ENCODE peak calls at places on chromosomes 3 and 15, in seven cellular contexts. One of them, this sample, is unnamed.

GRCh38 chr3:172512363-172512762 is 10.9 kb downstream of the TNFSF10 start:
- DNase-seq in Caco-2: no peak
- DNase-seq in uterus: no peak
- DNase-seq in choroid plexus epithelial cell: peak
- DNase-seq in transverse colon: peak
- DNase-seq in heart right ventricle: peak
- DNase-seq in foreskin fibroblast: no peak
- DNase-seq in this sample: no peak

GRCh38 chr15:66004618-66005262 is 135.4 kb downstream of the RAB11A start:
- DNase-seq in Caco-2: peak
- DNase-seq in uterus: no peak
- DNase-seq in choroid plexus epithelial cell: peak
- DNase-seq in transverse colon: no peak
- DNase-seq in heart right ventricle: peak
- DNase-seq in foreskin fibroblast: peak
- DNase-seq in this sample: no peak

GRCh38 chr3:121462565-121462964 is 83.2 kb downstream of the POLQ start:
- DNase-seq in Caco-2: no peak
- DNase-seq in uterus: no peak
- DNase-seq in choroid plexus epithelial cell: no peak
- DNase-seq in transverse colon: no peak
- DNase-seq in heart right ventricle: no peak
- DNase-seq in foreskin fibroblast: no peak
- DNase-seq in this sample: no peak

GRCh38 chr3:72380193-72380592 is 468.1 kb downstream of the SHQ1 start:
- DNase-seq in Caco-2: no peak
- DNase-seq in uterus: no peak
- DNase-seq in choroid plexus epithelial cell: peak
- DNase-seq in transverse colon: no peak
- DNase-seq in heart right ventricle: no peak
- DNase-seq in foreskin fibroblast: peak
- DNase-seq in this sample: no peak

GRCh38 chr15:47331796-47332480 is 385.4 kb upstream of the SEMA6D start:
- DNase-seq in Caco-2: no peak
- DNase-seq in uterus: no peak
- DNase-seq in choroid plexus epithelial cell: peak
- DNase-seq in transverse colon: no peak
- DNase-seq in heart right ventricle: no peak
- DNase-seq in foreskin fibroblast: peak
- DNase-seq in this sample: peak

GRCh38 chr3:147797095-147797494 is 387.9 kb downstream of the ZIC1 start:
- DNase-seq in Caco-2: no peak
- DNase-seq in uterus: no peak
- DNase-seq in choroid plexus epithelial cell: no peak
- DNase-seq in transverse colon: no peak
- DNase-seq in heart right ventricle: no peak
- DNase-seq in foreskin fibroblast: no peak
- DNase-seq in this sample: no peak

GRCh38 chr15:31499953-31500808 is 173.5 kb downstream of the KLF13 start:
- DNase-seq in Caco-2: no peak
- DNase-seq in uterus: no peak
- DNase-seq in choroid plexus epithelial cell: no peak
- DNase-seq in transverse colon: no peak
- DNase-seq in heart right ventricle: no peak
- DNase-seq in foreskin fibroblast: peak
- DNase-seq in this sample: no peak

GRCh38 chr15:68012911-68013310 is 41.2 kb upstream of the PIAS1 start:
- DNase-seq in Caco-2: peak
- DNase-seq in uterus: no peak
- DNase-seq in choroid plexus epithelial cell: no peak
- DNase-seq in transverse colon: no peak
- DNase-seq in heart right ventricle: no peak
- DNase-seq in foreskin fibroblast: no peak
- DNase-seq in this sample: no peak

GRCh38 chr15:33111051-33111451 is 83.5 kb downstream of the FMN1 start:
- DNase-seq in Caco-2: no peak
- DNase-seq in uterus: no peak
- DNase-seq in choroid plexus epithelial cell: peak
- DNase-seq in transverse colon: no peak
- DNase-seq in heart right ventricle: no peak
- DNase-seq in foreskin fibroblast: peak
- DNase-seq in this sample: no peak

GRCh38 chr15:51076898-51077564 is 17.7 kb downstream of the TNFAIP8L3 start:
- DNase-seq in Caco-2: no peak
- DNase-seq in uterus: peak
- DNase-seq in choroid plexus epithelial cell: peak
- DNase-seq in transverse colon: peak
- DNase-seq in heart right ventricle: peak
- DNase-seq in foreskin fibroblast: peak
- DNase-seq in this sample: no peak

GRCh38 chr3:66971891-66972551 is 26.1 kb upstream of the KBTBD8 start:
- DNase-seq in Caco-2: peak
- DNase-seq in uterus: peak
- DNase-seq in choroid plexus epithelial cell: peak
- DNase-seq in transverse colon: peak
- DNase-seq in heart right ventricle: peak
- DNase-seq in foreskin fibroblast: peak
- DNase-seq in this sample: peak

GRCh38 chr3:133237380-133237779 is 162.5 kb upstream of the BFSP2 start:
- DNase-seq in Caco-2: no peak
- DNase-seq in uterus: no peak
- DNase-seq in choroid plexus epithelial cell: peak
- DNase-seq in transverse colon: no peak
- DNase-seq in heart right ventricle: no peak
- DNase-seq in foreskin fibroblast: no peak
- DNase-seq in this sample: no peak

GRCh38 chr3:72340476-72341379 is 507.5 kb downstream of the SHQ1 start:
- DNase-seq in Caco-2: no peak
- DNase-seq in uterus: peak
- DNase-seq in choroid plexus epithelial cell: peak
- DNase-seq in transverse colon: no peak
- DNase-seq in heart right ventricle: no peak
- DNase-seq in foreskin fibroblast: no peak
- DNase-seq in this sample: no peak

GRCh38 chr3:107543666-107544065 is 20.9 kb downstream of the BBX start:
- DNase-seq in Caco-2: no peak
- DNase-seq in uterus: no peak
- DNase-seq in choroid plexus epithelial cell: peak
- DNase-seq in transverse colon: no peak
- DNase-seq in heart right ventricle: no peak
- DNase-seq in foreskin fibroblast: peak
- DNase-seq in this sample: no peak

GRCh38 chr15:42729409-42729808 is 7.5 kb downstream of the CDAN1 start:
- DNase-seq in Caco-2: no peak
- DNase-seq in uterus: no peak
- DNase-seq in choroid plexus epithelial cell: no peak
- DNase-seq in transverse colon: no peak
- DNase-seq in heart right ventricle: no peak
- DNase-seq in foreskin fibroblast: no peak
- DNase-seq in this sample: no peak

GRCh38 chr15:40746916-40747418 is 8.1 kb downstream of the RMDN3 start:
- DNase-seq in Caco-2: no peak
- DNase-seq in uterus: no peak
- DNase-seq in choroid plexus epithelial cell: peak
- DNase-seq in transverse colon: no peak
- DNase-seq in heart right ventricle: no peak
- DNase-seq in foreskin fibroblast: peak
- DNase-seq in this sample: no peak

GRCh38 chr15:55320963-55321362 is 1.9 kb downstream of the PIGB start:
- DNase-seq in Caco-2: no peak
- DNase-seq in uterus: no peak
- DNase-seq in choroid plexus epithelial cell: no peak
- DNase-seq in transverse colon: no peak
- DNase-seq in heart right ventricle: no peak
- DNase-seq in foreskin fibroblast: no peak
- DNase-seq in this sample: no peak

GRCh38 chr3:113557374-113557773 is 25.0 kb downstream of the SIDT1 start:
- DNase-seq in Caco-2: peak
- DNase-seq in uterus: no peak
- DNase-seq in choroid plexus epithelial cell: peak
- DNase-seq in transverse colon: no peak
- DNase-seq in heart right ventricle: no peak
- DNase-seq in foreskin fibroblast: peak
- DNase-seq in this sample: no peak

GRCh38 chr15:51438526-51438925 is 97.1 kb downstream of the GLDN start:
- DNase-seq in Caco-2: no peak
- DNase-seq in uterus: no peak
- DNase-seq in choroid plexus epithelial cell: no peak
- DNase-seq in transverse colon: no peak
- DNase-seq in heart right ventricle: no peak
- DNase-seq in foreskin fibroblast: no peak
- DNase-seq in this sample: no peak

GRCh38 chr3:184230603-184231528 is 1.5 kb downstream of the VWA5B2 start:
- DNase-seq in Caco-2: no peak
- DNase-seq in uterus: no peak
- DNase-seq in choroid plexus epithelial cell: no peak
- DNase-seq in transverse colon: peak
- DNase-seq in heart right ventricle: no peak
- DNase-seq in foreskin fibroblast: no peak
- DNase-seq in this sample: no peak

GRCh38 chr3:46416134-46417119 is 9.4 kb downstream of the CCRL2 start:
- DNase-seq in Caco-2: no peak
- DNase-seq in uterus: no peak
- DNase-seq in choroid plexus epithelial cell: peak
- DNase-seq in transverse colon: no peak
- DNase-seq in heart right ventricle: no peak
- DNase-seq in foreskin fibroblast: no peak
- DNase-seq in this sample: no peak

GRCh38 chr15:31357148-31357547 is 30.5 kb downstream of the KLF13 start:
- DNase-seq in Caco-2: no peak
- DNase-seq in uterus: no peak
- DNase-seq in choroid plexus epithelial cell: no peak
- DNase-seq in transverse colon: no peak
- DNase-seq in heart right ventricle: no peak
- DNase-seq in foreskin fibroblast: no peak
- DNase-seq in this sample: no peak

GRCh38 chr15:33584797-33585196 is 274.0 kb downstream of the RYR3 start:
- DNase-seq in Caco-2: no peak
- DNase-seq in uterus: peak
- DNase-seq in choroid plexus epithelial cell: peak
- DNase-seq in transverse colon: no peak
- DNase-seq in heart right ventricle: peak
- DNase-seq in foreskin fibroblast: peak
- DNase-seq in this sample: peak

GRCh38 chr15:70526221-70526973 is 237.0 kb downstream of the UACA start:
- DNase-seq in Caco-2: no peak
- DNase-seq in uterus: no peak
- DNase-seq in choroid plexus epithelial cell: peak
- DNase-seq in transverse colon: peak
- DNase-seq in heart right ventricle: no peak
- DNase-seq in foreskin fibroblast: peak
- DNase-seq in this sample: peak

GRCh38 chr15:70528270-70528706 is 235.1 kb downstream of the UACA start:
- DNase-seq in Caco-2: peak
- DNase-seq in uterus: no peak
- DNase-seq in choroid plexus epithelial cell: peak
- DNase-seq in transverse colon: peak
- DNase-seq in heart right ventricle: no peak
- DNase-seq in foreskin fibroblast: no peak
- DNase-seq in this sample: no peak

GRCh38 chr15:70525551-70525950 is 237.8 kb downstream of the UACA start:
- DNase-seq in Caco-2: no peak
- DNase-seq in uterus: no peak
- DNase-seq in choroid plexus epithelial cell: no peak
- DNase-seq in transverse colon: no peak
- DNase-seq in heart right ventricle: no peak
- DNase-seq in foreskin fibroblast: no peak
- DNase-seq in this sample: no peak

GRCh38 chr15:70528816-70529215 is 234.5 kb downstream of the UACA start:
- DNase-seq in Caco-2: no peak
- DNase-seq in uterus: no peak
- DNase-seq in choroid plexus epithelial cell: no peak
- DNase-seq in transverse colon: no peak
- DNase-seq in heart right ventricle: no peak
- DNase-seq in foreskin fibroblast: no peak
- DNase-seq in this sample: no peak

DNA sequence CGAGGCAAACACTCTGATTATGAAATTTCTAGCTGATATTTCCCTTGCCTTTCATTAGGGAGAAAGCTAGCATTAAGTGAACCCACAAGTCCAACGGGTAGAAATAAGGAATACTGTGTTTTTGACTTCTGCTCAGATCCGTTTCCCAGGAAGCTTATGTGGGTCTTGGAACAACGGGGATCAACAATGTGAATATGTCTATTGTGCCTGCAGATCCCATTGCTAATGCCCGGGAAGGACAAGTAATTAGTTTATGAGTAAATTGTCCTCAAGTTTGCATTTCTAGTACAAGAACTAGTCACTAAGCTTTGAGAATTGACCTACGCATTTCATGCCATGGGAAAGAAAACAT is 236.4 kb downstream of the UACA start:
- DNase-seq in Caco-2: no peak
- DNase-seq in uterus: no peak
- DNase-seq in choroid plexus epithelial cell: no peak
- DNase-seq in transverse colon: no peak
- DNase-seq in heart right ventricle: no peak
- DNase-seq in foreskin fibroblast: no peak
- DNase-seq in this sample: no peak
- H3K4me3 ChIP-seq in Caco-2: no peak
- H3K4me3 ChIP-seq in uterus: peak
- H3K4me3 ChIP-seq in choroid plexus epithelial cell: peak
- H3K4me3 ChIP-seq in transverse colon: no peak
- H3K4me3 ChIP-seq in heart right ventricle: no peak
- H3K4me3 ChIP-seq in foreskin fibroblast: peak
- H3K4me3 ChIP-seq in this sample: no peak

GRCh38 chr3:188764609-188765008 is 407.2 kb upstream of the TPRG1 start:
- DNase-seq in Caco-2: no peak
- DNase-seq in uterus: no peak
- DNase-seq in choroid plexus epithelial cell: no peak
- DNase-seq in transverse colon: no peak
- DNase-seq in heart right ventricle: no peak
- DNase-seq in foreskin fibroblast: no peak
- DNase-seq in this sample: no peak
- H3K4me3 ChIP-seq in Caco-2: no peak
- H3K4me3 ChIP-seq in uterus: no peak
- H3K4me3 ChIP-seq in choroid plexus epithelial cell: no peak
- H3K4me3 ChIP-seq in transverse colon: no peak
- H3K4me3 ChIP-seq in heart right ventricle: no peak
- H3K4me3 ChIP-seq in foreskin fibroblast: no peak
- H3K4me3 ChIP-seq in this sample: no peak

GRCh38 chr3:196585044-196585757 is 16.7 kb downstream of the FBXO45 start:
- DNase-seq in Caco-2: no peak
- DNase-seq in uterus: no peak
- DNase-seq in choroid plexus epithelial cell: peak
- DNase-seq in transverse colon: no peak
- DNase-seq in heart right ventricle: no peak
- DNase-seq in foreskin fibroblast: no peak
- DNase-seq in this sample: no peak
- H3K4me3 ChIP-seq in Caco-2: no peak
- H3K4me3 ChIP-seq in uterus: no peak
- H3K4me3 ChIP-seq in choroid plexus epithelial cell: no peak
- H3K4me3 ChIP-seq in transverse colon: no peak
- H3K4me3 ChIP-seq in heart right ventricle: no peak
- H3K4me3 ChIP-seq in foreskin fibroblast: no peak
- H3K4me3 ChIP-seq in this sample: no peak

DNA sequence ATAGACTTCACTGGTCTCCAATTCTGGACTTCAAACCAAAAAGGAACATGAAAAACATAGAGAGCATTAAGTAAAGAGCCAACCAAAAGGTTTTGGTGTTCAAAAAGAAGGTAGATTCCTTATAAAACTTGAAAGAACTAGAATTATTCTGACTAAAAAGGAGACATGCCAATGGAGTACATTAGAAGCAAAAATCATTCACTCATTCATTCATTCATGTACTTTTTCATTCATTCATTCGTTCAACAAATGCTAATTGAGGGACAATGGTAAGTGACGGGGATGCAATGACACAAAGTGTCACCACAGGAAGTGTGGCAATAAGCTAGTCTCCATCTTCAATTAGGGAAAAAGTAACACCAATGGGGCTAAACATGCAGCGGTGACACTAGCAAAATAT is 181.0 kb upstream of the ATP11B start:
- DNase-seq in Caco-2: no peak
- DNase-seq in uterus: no peak
- DNase-seq in choroid plexus epithelial cell: no peak
- DNase-seq in transverse colon: no peak
- DNase-seq in heart right ventricle: no peak
- DNase-seq in foreskin fibroblast: no peak
- DNase-seq in this sample: no peak
- H3K4me3 ChIP-seq in Caco-2: no peak
- H3K4me3 ChIP-seq in uterus: no peak
- H3K4me3 ChIP-seq in choroid plexus epithelial cell: no peak
- H3K4me3 ChIP-seq in transverse colon: no peak
- H3K4me3 ChIP-seq in heart right ventricle: no peak
- H3K4me3 ChIP-seq in foreskin fibroblast: no peak
- H3K4me3 ChIP-seq in this sample: no peak